ENCODE peak calls at places on chromosomes 3 and 15, in four cellular contexts. A is dorsolateral prefrontal cortex, O is ureter, J is NCI-H2081. E is an unnamed sample.

GRCh38 chr15:65519781-65520299 is 2.4 kb upstream of the DPP8 start:
- DNase-seq in A (no peak), O (no peak), J (no peak), E (no peak)

GRCh38 chr15:25905140-25905539 is 42.0 kb upstream of the ATP10A start:
- DNase-seq in A (peak), O (no peak), J (no peak), E (no peak)

GRCh38 chr3:125165189-125165947 is 47.2 kb downstream of the SLC12A8 start:
- DNase-seq in A (no peak), O (no peak), J (no peak), E (no peak)

GRCh38 chr3:197791120-197792018 is at the start of gene LRCH3:
- DNase-seq in A (peak), O (peak), J (peak), E (peak)

GRCh38 chr15:95812491-95812890 is 518.0 kb upstream of the NR2F2 start:
- DNase-seq in A (no peak), O (no peak), J (no peak), E (no peak)

GRCh38 chr3:172154768-172155649 is 115.6 kb downstream of the FNDC3B start:
- DNase-seq in A (no peak), O (no peak), J (no peak), E (no peak)

GRCh38 chr3:143237036-143237688 is 117.6 kb downstream of the CHST2 start:
- DNase-seq in A (no peak), O (no peak), J (no peak), E (no peak)

GRCh38 chr15:52427804-52428203 is 100.9 kb downstream of the MYO5A start:
- DNase-seq in A (no peak), O (no peak), J (no peak), E (no peak)

GRCh38 chr15:26260517-26261133 is 397.5 kb upstream of the ATP10A start:
- DNase-seq in A (peak), O (no peak), J (peak), E (peak)

GRCh38 chr15:44099671-44100070 is 95.4 kb downstream of the FRMD5 start:
- DNase-seq in A (no peak), O (no peak), J (no peak), E (no peak)

GRCh38 chr3:127180859-127181258 is 12.1 kb upstream of the PRR23E start:
- DNase-seq in A (no peak), O (no peak), J (no peak), E (no peak)

GRCh38 chr3:182248349-182248880 is 536.7 kb downstream of the SOX2 start:
- DNase-seq in A (no peak), O (no peak), J (no peak), E (no peak)

GRCh38 chr3:136141296-136141785 is 54.8 kb downstream of the MSL2 start:
- DNase-seq in A (no peak), O (no peak), J (no peak), E (no peak)

GRCh38 chr15:65331811-65332210 is 27.3 kb downstream of the RNU5B-1 start:
- DNase-seq in A (no peak), O (no peak), J (no peak), E (no peak)

GRCh38 chr3:143484851-143485512 is 363.3 kb downstream of the SLC9A9 start:
- DNase-seq in A (no peak), O (no peak), J (no peak), E (no peak)

GRCh38 chr15:90400759-90401314 is 12.8 kb downstream of the IQGAP1 start:
- DNase-seq in A (no peak), O (peak), J (peak), E (peak)

GRCh38 chr15:93037341-93038063 is 51.5 kb downstream of the RGMA start:
- DNase-seq in A (peak), O (no peak), J (no peak), E (no peak)

GRCh38 chr3:3127432-3128010 is 781 bp downstream of the TRNT1 start:
- DNase-seq in A (no peak), O (no peak), J (no peak), E (peak)

GRCh38 chr3:143975549-143976152 is 4.0 kb downstream of the DIPK2A start:
- DNase-seq in A (no peak), O (no peak), J (peak), E (no peak)

GRCh38 chr3:195908439-195909293 is at the start of gene TNK2:
- DNase-seq in A (no peak), O (no peak), J (peak), E (peak)

GRCh38 chr15:51758645-51759044 is 7.2 kb downstream of the TMOD2 start:
- DNase-seq in A (peak), O (no peak), J (no peak), E (no peak)

GRCh38 chr3:163773136-163773535 is 1305.2 kb downstream of the SI start:
- DNase-seq in A (no peak), O (no peak), J (no peak), E (no peak)

GRCh38 chr3:48556796-48557626 is at the start of gene PFKFB4:
- DNase-seq in A (peak), O (peak), J (peak), E (peak)

GRCh38 chr3:157248590-157249425 is 88.9 kb upstream of the CCNL1 start:
- DNase-seq in A (peak), O (no peak), J (no peak), E (no peak)

GRCh38 chr3:71111784-71112440 is 471.6 kb downstream of the FOXP1 start:
- DNase-seq in A (no peak), O (no peak), J (no peak), E (no peak)

GRCh38 chr15:67413770-67414429 is 107.0 kb upstream of the C15orf61 start:
- DNase-seq in A (no peak), O (no peak), J (no peak), E (no peak)

GRCh38 chr3:99951701-99952100 is 134.0 kb downstream of the CMSS1 start:
- DNase-seq in A (no peak), O (no peak), J (no peak), E (no peak)

GRCh38 chr3:158744567-158745288 is 12.5 kb upstream of the RARRES1 start:
- DNase-seq in A (no peak), O (no peak), J (no peak), E (no peak)

GRCh38 chr3:185824051-185824466 is 783 bp downstream of the IGF2BP2 start:
- DNase-seq in A (no peak), O (no peak), J (no peak), E (no peak)

GRCh38 chr3:154022603-154023002 is 98.6 kb upstream of the ARHGEF26 start:
- DNase-seq in A (peak), O (no peak), J (no peak), E (no peak)

GRCh38 chr15:67156426-67156825 is 91.0 kb downstream of the SMAD3 start:
- DNase-seq in A (no peak), O (no peak), J (no peak), E (no peak)

GRCh38 chr3:12629560-12629959 is 34.4 kb downstream of the RAF1 start:
- DNase-seq in A (no peak), O (no peak), J (no peak), E (no peak)

GRCh38 chr15:93861413-93861812 is 369.9 kb upstream of the MCTP2 start:
- DNase-seq in A (no peak), O (no peak), J (no peak), E (no peak)

GRCh38 chr3:15953841-15954240 is 156.1 kb upstream of the ANKRD28 start:
- DNase-seq in A (no peak), O (no peak), J (no peak), E (no peak)

GRCh38 chr15:40398413-40398873 is 7.2 kb upstream of the IVD start:
- DNase-seq in A (peak), O (no peak), J (no peak), E (peak)

E was measured in activated CD4-positive, alpha-beta memory T cell treated with anti-CD3 and anti-CD28 coated beads, Interleukin-2, amount 10 ng/mL, durations not matched to agents 7 days and 5 days.